ENCODE peak calls at places on chromosomes 12 and 14, in six cellular contexts. One of them, this sample, is unnamed.

GRCh38 chr12:53483979-53484377 is 15.3 kb downstream of the MAP3K12 start:
- DNase-seq in HepG2: no peak
- DNase-seq in K562: no peak
- DNase-seq in A549: no peak
- DNase-seq in GM12878: no peak
- DNase-seq in endothelial cell of umbilical vein: no peak
- DNase-seq in this sample: peak

GRCh38 chr12:48105321-48105866 is 485 bp downstream of the SENP1 start:
- DNase-seq in GM12878: peak
- DNase-seq in A549: peak
- DNase-seq in HepG2: no peak
- DNase-seq in endothelial cell of umbilical vein: peak
- DNase-seq in K562: no peak
- DNase-seq in this sample: no peak

GRCh38 chr14:26204362-26204953 is 393.4 kb downstream of the NOVA1 start:
- DNase-seq in endothelial cell of umbilical vein: peak
- DNase-seq in A549: no peak
- DNase-seq in K562: no peak
- DNase-seq in HepG2: no peak
- DNase-seq in GM12878: no peak
- DNase-seq in this sample: no peak

GRCh38 chr14:75449703-75450102 is 21.9 kb downstream of the JDP2 start:
- DNase-seq in GM12878: no peak
- DNase-seq in K562: no peak
- DNase-seq in A549: no peak
- DNase-seq in endothelial cell of umbilical vein: no peak
- DNase-seq in HepG2: no peak
- DNase-seq in this sample: no peak

GRCh38 chr14:104426771-104427125 is 152.8 kb upstream of the C14orf180 start:
- DNase-seq in GM12878: no peak
- DNase-seq in A549: no peak
- DNase-seq in HepG2: no peak
- DNase-seq in endothelial cell of umbilical vein: no peak
- DNase-seq in K562: no peak
- DNase-seq in this sample: no peak

GRCh38 chr12:128983371-128983770 is 130.1 kb downstream of the GLT1D1 start:
- DNase-seq in K562: no peak
- DNase-seq in A549: no peak
- DNase-seq in GM12878: no peak
- DNase-seq in HepG2: no peak
- DNase-seq in endothelial cell of umbilical vein: no peak
- DNase-seq in this sample: no peak

GRCh38 chr12:94677778-94678177 is 27.4 kb upstream of the TMCC3 start:
- DNase-seq in GM12878: no peak
- DNase-seq in endothelial cell of umbilical vein: no peak
- DNase-seq in A549: no peak
- DNase-seq in HepG2: no peak
- DNase-seq in K562: no peak
- DNase-seq in this sample: no peak

GRCh38 chr14:64671591-64671990 is 32.6 kb upstream of the PLEKHG3 start:
- DNase-seq in K562: peak
- DNase-seq in endothelial cell of umbilical vein: peak
- DNase-seq in HepG2: peak
- DNase-seq in A549: peak
- DNase-seq in GM12878: no peak
- DNase-seq in this sample: peak

GRCh38 chr12:47942327-47943230 is 20.8 kb upstream of the TMEM106C start:
- DNase-seq in HepG2: peak
- DNase-seq in K562: peak
- DNase-seq in endothelial cell of umbilical vein: no peak
- DNase-seq in A549: no peak
- DNase-seq in GM12878: no peak
- DNase-seq in this sample: peak

GRCh38 chr14:52661314-52661713 is 34.0 kb downstream of the ERO1A start:
- DNase-seq in K562: no peak
- DNase-seq in HepG2: no peak
- DNase-seq in GM12878: no peak
- DNase-seq in endothelial cell of umbilical vein: no peak
- DNase-seq in A549: no peak
- DNase-seq in this sample: no peak

GRCh38 chr14:54844479-54844878 is 58.1 kb downstream of the GCH1 start:
- DNase-seq in HepG2: peak
- DNase-seq in endothelial cell of umbilical vein: no peak
- DNase-seq in GM12878: no peak
- DNase-seq in K562: peak
- DNase-seq in A549: no peak
- DNase-seq in this sample: no peak

GRCh38 chr12:34604631-34605509 is 582.6 kb downstream of the ALG10 start:
- DNase-seq in endothelial cell of umbilical vein: no peak
- DNase-seq in A549: no peak
- DNase-seq in HepG2: no peak
- DNase-seq in GM12878: no peak
- DNase-seq in K562: no peak
- DNase-seq in this sample: no peak

GRCh38 chr14:21251215-21251614 is 18.0 kb downstream of the HNRNPC start:
- DNase-seq in K562: no peak
- DNase-seq in endothelial cell of umbilical vein: no peak
- DNase-seq in HepG2: no peak
- DNase-seq in GM12878: no peak
- DNase-seq in A549: no peak
- DNase-seq in this sample: no peak

GRCh38 chr14:89550761-89551283 is 133.8 kb upstream of the FOXN3 start:
- DNase-seq in HepG2: no peak
- DNase-seq in GM12878: no peak
- DNase-seq in K562: no peak
- DNase-seq in endothelial cell of umbilical vein: no peak
- DNase-seq in A549: no peak
- DNase-seq in this sample: no peak

GRCh38 chr12:52945389-52946232 is 3.3 kb upstream of the KRT18 start:
- DNase-seq in GM12878: no peak
- DNase-seq in endothelial cell of umbilical vein: peak
- DNase-seq in A549: no peak
- DNase-seq in K562: no peak
- DNase-seq in HepG2: peak
- DNase-seq in this sample: no peak

GRCh38 chr12:6310771-6311610 is 509 bp downstream of the PLEKHG6 start:
- DNase-seq in HepG2: no peak
- DNase-seq in A549: no peak
- DNase-seq in GM12878: no peak
- DNase-seq in endothelial cell of umbilical vein: no peak
- DNase-seq in K562: no peak
- DNase-seq in this sample: no peak

GRCh38 chr14:36580856-36581831 is 1.3 kb downstream of the NKX2-8 start:
- DNase-seq in HepG2: no peak
- DNase-seq in A549: peak
- DNase-seq in K562: no peak
- DNase-seq in endothelial cell of umbilical vein: peak
- DNase-seq in GM12878: no peak
- DNase-seq in this sample: no peak

GRCh38 chr14:50616275-50616674 is 51.8 kb downstream of the SAV1 start:
- DNase-seq in A549: no peak
- DNase-seq in GM12878: no peak
- DNase-seq in endothelial cell of umbilical vein: no peak
- DNase-seq in HepG2: no peak
- DNase-seq in K562: no peak
- DNase-seq in this sample: no peak

GRCh38 chr12:128190614-128191013 is 76.4 kb upstream of the TMEM132C start:
- DNase-seq in endothelial cell of umbilical vein: no peak
- DNase-seq in A549: no peak
- DNase-seq in GM12878: no peak
- DNase-seq in HepG2: no peak
- DNase-seq in K562: no peak
- DNase-seq in this sample: no peak

GRCh38 chr14:33343016-33343415 is 404.3 kb downstream of the NPAS3 start:
- DNase-seq in endothelial cell of umbilical vein: no peak
- DNase-seq in K562: no peak
- DNase-seq in A549: no peak
- DNase-seq in HepG2: no peak
- DNase-seq in GM12878: no peak
- DNase-seq in this sample: no peak

GRCh38 chr12:42094277-42094676 is 50.4 kb downstream of the GXYLT1 start:
- DNase-seq in HepG2: no peak
- DNase-seq in K562: peak
- DNase-seq in GM12878: no peak
- DNase-seq in endothelial cell of umbilical vein: peak
- DNase-seq in A549: no peak
- DNase-seq in this sample: peak

GRCh38 chr12:104345234-104346066 is 41.9 kb downstream of the EID3 start:
- DNase-seq in endothelial cell of umbilical vein: no peak
- DNase-seq in GM12878: no peak
- DNase-seq in A549: no peak
- DNase-seq in K562: no peak
- DNase-seq in HepG2: no peak
- DNase-seq in this sample: no peak

GRCh38 chr12:18747960-18748359 is 10.0 kb downstream of the CAPZA3 start:
- DNase-seq in A549: no peak
- DNase-seq in HepG2: no peak
- DNase-seq in endothelial cell of umbilical vein: peak
- DNase-seq in GM12878: no peak
- DNase-seq in K562: no peak
- DNase-seq in this sample: no peak

GRCh38 chr14:100535287-100536131 is 51.7 kb downstream of the BEGAIN start:
- DNase-seq in endothelial cell of umbilical vein: no peak
- DNase-seq in K562: no peak
- DNase-seq in GM12878: no peak
- DNase-seq in A549: no peak
- DNase-seq in HepG2: no peak
- DNase-seq in this sample: no peak

GRCh38 chr12:108570743-108571603 is 8.6 kb downstream of the ISCU start:
- DNase-seq in GM12878: no peak
- DNase-seq in HepG2: peak
- DNase-seq in K562: peak
- DNase-seq in endothelial cell of umbilical vein: peak
- DNase-seq in A549: no peak
- DNase-seq in this sample: peak

GRCh38 chr12:7376196-7376595 is 67.8 kb downstream of the CD163L1 start:
- DNase-seq in A549: no peak
- DNase-seq in GM12878: no peak
- DNase-seq in endothelial cell of umbilical vein: peak
- DNase-seq in K562: no peak
- DNase-seq in HepG2: no peak
- DNase-seq in this sample: no peak

GRCh38 chr12:15777355-15778012 is 11.7 kb downstream of the EPS8 start:
- DNase-seq in K562: no peak
- DNase-seq in HepG2: no peak
- DNase-seq in endothelial cell of umbilical vein: no peak
- DNase-seq in GM12878: no peak
- DNase-seq in A549: no peak
- DNase-seq in this sample: no peak
- TF ChIP-seq MAX in K562: no peak
- TF ChIP-seq MAX in HepG2: no peak
- TF ChIP-seq MAX in endothelial cell of umbilical vein: no peak
- TF ChIP-seq MAX in GM12878: no peak
- TF ChIP-seq MAX in A549: no peak
- TF ChIP-seq MAX in this sample: no peak

GRCh38 chr12:868722-869121 is 80.8 kb downstream of the RAD52 start:
- DNase-seq in A549: no peak
- DNase-seq in K562: peak
- DNase-seq in HepG2: no peak
- DNase-seq in endothelial cell of umbilical vein: no peak
- DNase-seq in GM12878: no peak
- DNase-seq in this sample: no peak
- TF ChIP-seq CTCF in A549: no peak
- TF ChIP-seq CTCF in K562: peak
- TF ChIP-seq CTCF in HepG2: peak
- TF ChIP-seq CTCF in endothelial cell of umbilical vein: no peak
- TF ChIP-seq CTCF in GM12878: peak
- TF ChIP-seq CTCF in this sample: peak

DNA sequence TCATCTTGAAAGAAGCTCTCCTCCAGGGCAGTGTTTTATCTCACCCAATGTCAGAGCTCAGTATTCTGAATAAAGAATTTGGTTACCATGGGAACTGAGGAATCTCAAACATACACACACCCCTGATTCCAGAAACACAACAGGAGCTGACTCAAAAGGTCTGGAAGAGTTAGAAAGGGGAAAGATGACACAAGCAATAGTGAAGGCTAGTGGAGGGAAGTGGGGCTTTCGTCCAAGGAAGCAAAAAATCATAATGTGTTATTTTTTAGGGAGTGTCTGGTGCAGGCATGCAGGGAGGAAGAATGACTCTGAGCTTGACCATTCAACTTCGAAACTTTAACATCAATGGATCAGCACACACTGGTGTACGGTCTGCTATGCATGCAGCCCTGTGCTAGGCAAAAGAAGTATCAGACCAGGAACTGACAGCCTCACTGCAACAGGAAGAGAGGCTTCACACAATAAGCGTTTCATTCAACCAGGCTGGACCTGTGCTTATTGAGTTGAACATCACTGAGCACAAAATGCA is 20.3 kb downstream of the HEBP1 start:
- DNase-seq in endothelial cell of umbilical vein: peak
- DNase-seq in HepG2: no peak
- DNase-seq in GM12878: no peak
- DNase-seq in K562: no peak
- DNase-seq in A549: peak
- DNase-seq in this sample: no peak
- TF ChIP-seq MYC in endothelial cell of umbilical vein: no peak
- TF ChIP-seq MYC in HepG2: no peak
- TF ChIP-seq MYC in GM12878: no peak
- TF ChIP-seq MYC in K562: no peak
- TF ChIP-seq MYC in A549: no peak
- TF ChIP-seq MYC in this sample: no peak

GRCh38 chr12:50786498-50787231 is 22.8 kb downstream of the ATF1 start:
- DNase-seq in endothelial cell of umbilical vein: peak
- DNase-seq in GM12878: no peak
- DNase-seq in HepG2: peak
- DNase-seq in A549: peak
- DNase-seq in K562: no peak
- DNase-seq in this sample: no peak

GRCh38 chr12:50787618-50788017 is 23.7 kb downstream of the ATF1 start:
- DNase-seq in K562: no peak
- DNase-seq in GM12878: no peak
- DNase-seq in A549: no peak
- DNase-seq in HepG2: no peak
- DNase-seq in endothelial cell of umbilical vein: no peak
- DNase-seq in this sample: no peak

GRCh38 chr12:50788562-50788961 is 24.7 kb downstream of the ATF1 start:
- DNase-seq in HepG2: peak
- DNase-seq in K562: no peak
- DNase-seq in GM12878: no peak
- DNase-seq in endothelial cell of umbilical vein: no peak
- DNase-seq in A549: no peak
- DNase-seq in this sample: no peak

GRCh38 chr12:50785406-50785805 is 21.5 kb downstream of the ATF1 start:
- DNase-seq in A549: no peak
- DNase-seq in endothelial cell of umbilical vein: no peak
- DNase-seq in HepG2: no peak
- DNase-seq in K562: no peak
- DNase-seq in GM12878: no peak
- DNase-seq in this sample: no peak

DNA sequence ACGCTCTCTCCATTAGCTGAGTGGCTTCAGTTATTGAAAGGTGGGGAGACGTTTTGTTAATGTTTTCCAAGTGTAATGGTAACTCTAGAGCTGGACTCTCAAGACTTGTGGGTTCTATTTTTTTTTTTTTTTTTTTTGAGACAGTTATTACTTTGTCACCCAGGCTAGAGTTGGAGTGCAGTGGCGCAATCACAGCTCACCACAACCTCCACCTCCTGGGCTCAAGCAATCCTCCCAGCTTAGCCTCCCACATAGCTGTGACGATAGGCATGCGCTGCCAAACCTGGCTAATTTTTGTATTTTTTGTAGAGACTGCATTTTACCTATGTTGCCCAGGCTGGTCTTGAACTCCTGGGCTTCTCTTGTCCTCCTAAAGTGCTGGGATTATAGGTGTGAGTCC is 26.2 kb downstream of the ATF1 start:
- DNase-seq in GM12878: no peak
- DNase-seq in A549: no peak
- DNase-seq in K562: no peak
- DNase-seq in endothelial cell of umbilical vein: no peak
- DNase-seq in HepG2: no peak
- DNase-seq in this sample: peak
- TF ChIP-seq MAX in GM12878: no peak
- TF ChIP-seq MAX in A549: no peak
- TF ChIP-seq MAX in K562: no peak
- TF ChIP-seq MAX in endothelial cell of umbilical vein: no peak
- TF ChIP-seq MAX in HepG2: no peak
- TF ChIP-seq MAX in this sample: no peak

This sample was measured in NB4.